ENCODE peak calls at places on chromosomes 3 and 15, in nine cellular contexts. S is left colon, C is psoas muscle, H is stromal cell of bone marrow, I is hepatic stellate cell, A is occipital lobe, W is glutamatergic neuron, Y is NCI-H524 treated with DMSO at 0.1 percent for 48 hours, R is NCI-H2107. D is an unnamed sample.

GRCh38 chr15:74174966-74175270 is 1.4 kb downstream of the ISLR start:
- DNase-seq in S (no peak), C (no peak), H (no peak), I (no peak), A (no peak), W (peak; percentile 10), Y (no peak), R (no peak), D (no peak)

GRCh38 chr3:40875581-40875980 is 323.7 kb upstream of the CTNNB1 start:
- DNase-seq in S (no peak), C (no peak), H (no peak), I (no peak), A (no peak), W (no peak), Y (peak; percentile 78), R (no peak), D (no peak)

GRCh38 chr3:168073842-168074311 is 21.8 kb downstream of the GOLIM4 start:
- DNase-seq in S (no peak), C (no peak), H (no peak), I (no peak), A (no peak), W (no peak), Y (no peak), R (no peak), D (no peak)

GRCh38 chr15:39508536-39508935 is 72.3 kb upstream of the THBS1 start:
- DNase-seq in S (no peak), C (no peak), H (no peak), I (no peak), A (no peak), W (no peak), Y (no peak), R (no peak), D (no peak)

GRCh38 chr3:197487911-197488391 is 67.8 kb downstream of the BDH1 start:
- DNase-seq in S (no peak), C (peak; percentile 67), H (peak; percentile 95), I (peak; percentile 95), A (no peak), W (peak; percentile 66), Y (no peak), R (no peak), D (peak; percentile 92)

GRCh38 chr15:65580287-65580686 is 30.6 kb downstream of the INTS14 start:
- DNase-seq in S (no peak), C (no peak), H (peak; percentile 56), I (peak; percentile 54), A (no peak), W (no peak), Y (no peak), R (no peak), D (no peak)

GRCh38 chr3:13105851-13106250 is 32.6 kb upstream of the IQSEC1 start:
- DNase-seq in S (no peak), C (peak; percentile 34), H (no peak), I (no peak), A (no peak), W (no peak), Y (no peak), R (no peak), D (no peak)

GRCh38 chr3:172296975-172297332 is 151.3 kb downstream of the GHSR start:
- DNase-seq in S (no peak), C (no peak), H (no peak), I (no peak), A (no peak), W (no peak), Y (no peak), R (no peak), D (no peak)

GRCh38 chr3:122263974-122264588 is 61.0 kb upstream of the CSTA start:
- DNase-seq in S (no peak), C (no peak), H (no peak), I (no peak), A (no peak), W (no peak), Y (no peak), R (no peak), D (no peak)

GRCh38 chr3:11655188-11655928 is 11.6 kb upstream of the VGLL4 start:
- DNase-seq in S (no peak), C (no peak), H (no peak), I (no peak), A (no peak), W (peak; percentile 57), Y (peak; percentile 21), R (no peak), D (no peak)

GRCh38 chr15:101694261-101694660 is 30.0 kb downstream of the TARS3 start:
- DNase-seq in S (no peak), C (no peak), H (no peak), I (no peak), A (no peak), W (no peak), Y (no peak), R (no peak), D (no peak)

GRCh38 chr3:19972056-19972455 is 25.2 kb downstream of the RAB5A start:
- DNase-seq in S (no peak), C (no peak), H (no peak), I (no peak), A (no peak), W (no peak), Y (no peak), R (no peak), D (no peak)

GRCh38 chr3:134430950-134431445 is 54.8 kb downstream of the ANAPC13 start:
- DNase-seq in S (no peak), C (no peak), H (no peak), I (no peak), A (no peak), W (no peak), Y (peak; percentile 99), R (peak; percentile 20), D (no peak)

GRCh38 chr3:71173421-71173975 is 410.0 kb downstream of the FOXP1 start:
- DNase-seq in S (no peak), C (no peak), H (peak; percentile 95), I (peak; percentile 40), A (no peak), W (no peak), Y (no peak), R (no peak), D (no peak)

GRCh38 chr3:37945803-37946530 is 44.6 kb upstream of the VILL start:
- DNase-seq in S (no peak), C (no peak), H (no peak), I (peak; percentile 54), A (no peak), W (no peak), Y (no peak), R (no peak), D (peak; percentile 65)

GRCh38 chr3:49006591-49007067 is 562 bp upstream of the WDR6 start:
- DNase-seq in S (peak; percentile 59), C (peak; percentile 72), H (no peak), I (peak; percentile 57), A (no peak), W (no peak), Y (no peak), R (no peak), D (no peak)

GRCh38 chr3:139187648-139188047 is 143.0 kb upstream of the PRR23C start:
- DNase-seq in S (no peak), C (no peak), H (no peak), I (no peak), A (no peak), W (no peak), Y (no peak), R (no peak), D (no peak)